ENCODE peak calls at places on chromosomes 13 and 19, in eight cellular contexts. E, A, H, M, B, V, C and F are unnamed samples.

GRCh38 chr19:47000373-47000772 is 19.3 kb upstream of the NPAS1 start:
- DNase-seq in V (no peak), A (no peak), H (no peak), C (no peak), B (no peak), M (no peak), E (no peak), F (no peak)

GRCh38 chr13:32660227-32660626 is 74.0 kb downstream of the PDS5B start:
- DNase-seq in V (no peak), C (peak), E (no peak), B (no peak), H (no peak), A (no peak), M (no peak), F (no peak)

GRCh38 chr19:39941615-39942507 is 7.4 kb upstream of the FCGBP start:
- DNase-seq in A (peak), C (no peak), M (peak), V (peak), H (no peak), B (peak), E (peak), F (peak)

GRCh38 chr13:109684836-109685602 is 101.4 kb downstream of the IRS2 start:
- DNase-seq in M (no peak), V (no peak), C (peak), E (no peak), B (no peak), A (no peak), H (no peak), F (no peak)

GRCh38 chr13:46374710-46375109 is 12.3 kb downstream of the RUBCNL start:
- DNase-seq in A (no peak), H (no peak), M (no peak), E (peak), V (no peak), C (no peak), B (no peak), F (peak)

GRCh38 chr19:17292301-17293074 is 10.7 kb downstream of the ABHD8 start:
- DNase-seq in H (peak), M (peak), B (no peak), E (peak), V (peak), C (no peak), A (peak), F (peak)

GRCh38 chr19:36973844-36974195 is 57.7 kb downstream of the ZNF568 start:
- DNase-seq in C (no peak), B (no peak), A (no peak), H (no peak), E (no peak), V (no peak), M (no peak), F (peak)

GRCh38 chr13:100883453-100883852 is 208.9 kb upstream of the TMTC4 start:
- DNase-seq in E (no peak), A (no peak), B (no peak), H (no peak), V (no peak), M (no peak), C (no peak), F (no peak)

GRCh38 chr13:93220073-93220472 is 6.5 kb upstream of the GPC6 start:
- DNase-seq in E (no peak), A (no peak), C (no peak), H (no peak), B (no peak), M (no peak), V (no peak), F (no peak)

GRCh38 chr13:36787181-36787580 is 31.8 kb upstream of the RFXAP start:
- DNase-seq in M (no peak), C (no peak), H (no peak), V (peak), E (no peak), A (no peak), B (no peak), F (no peak)

GRCh38 chr13:39900106-39900750 is 244.8 kb downstream of the COG6 start:
- DNase-seq in V (peak), E (no peak), H (no peak), A (no peak), M (no peak), B (no peak), C (peak), F (no peak)

GRCh38 chr19:13726323-13726722 is 38.0 kb upstream of the MRI1 start:
- DNase-seq in V (no peak), M (no peak), B (no peak), A (no peak), H (no peak), E (no peak), C (no peak), F (no peak)

GRCh38 chr19:12913011-12913561 is 6.0 kb downstream of the SYCE2 start:
- DNase-seq in C (peak), M (no peak), H (no peak), V (peak), A (no peak), B (no peak), E (no peak), F (no peak)

GRCh38 chr13:112849500-112849899 is 119.5 kb upstream of the MCF2L start:
- DNase-seq in E (no peak), V (peak), C (peak), H (no peak), A (no peak), M (no peak), B (no peak), F (no peak)

GRCh38 chr19:58330458-58330857 is 3.7 kb downstream of the ZSCAN22 start:
- DNase-seq in A (no peak), C (no peak), H (no peak), B (no peak), V (peak), M (no peak), E (no peak), F (no peak)

GRCh38 chr19:3045885-3046603 is 16.3 kb downstream of the TLE5 start:
- DNase-seq in B (no peak), A (no peak), C (no peak), E (no peak), V (no peak), M (no peak), H (no peak), F (no peak)

GRCh38 chr13:85529216-85529590 is 270.0 kb downstream of the SLITRK6 start:
- DNase-seq in B (no peak), M (no peak), A (no peak), E (no peak), V (no peak), H (no peak), C (no peak), F (no peak)

GRCh38 chr13:45396548-45397095 is 21.6 kb downstream of the SLC25A30 start:
- DNase-seq in A (no peak), E (no peak), H (no peak), B (no peak), C (no peak), M (no peak), V (peak), F (no peak)

GRCh38 chr13:38180670-38181069 is 169.0 kb upstream of the UFM1 start:
- DNase-seq in V (no peak), E (no peak), B (no peak), C (no peak), H (no peak), M (no peak), A (no peak), F (no peak)

GRCh38 chr19:33627962-33628839 is 6.4 kb downstream of the CHST8 start:
- DNase-seq in B (no peak), V (no peak), A (no peak), C (no peak), M (no peak), H (no peak), E (no peak), F (no peak)

GRCh38 chr19:16325671-16326400 is 1.2 kb downstream of the KLF2 start:
- DNase-seq in H (peak), A (no peak), E (no peak), B (no peak), C (peak), M (peak), V (peak), F (peak)